ENCODE peak calls at places on chromosomes 12 and 14, in five cellular contexts. D, N, R, A and J are unnamed samples.
A peak's percentile ranks its signal among the peaks of the same experiment; 100 is the strongest.

GRCh38 chr12:26647091-26647490 is 185.9 kb downstream of the ITPR2 start:
- DNase-seq in D (no peak), R (no peak), A (no peak), N (no peak), J (no peak)

GRCh38 chr14:77246784-77247183 is 24.2 kb downstream of the NGB start:
- DNase-seq in A (no peak), N (no peak), R (no peak), D (no peak), J (no peak)

GRCh38 chr12:49288412-49288853 is 6.5 kb upstream of the PRPH start:
- DNase-seq in D (peak; percentile 56), R (no peak), N (peak; percentile 75), A (no peak), J (peak; percentile 49)

GRCh38 chr14:104704252-104704651 is 14.8 kb downstream of the INF2 start:
- DNase-seq in A (no peak), R (no peak), D (no peak), N (no peak), J (no peak)

GRCh38 chr14:89386214-89386886 is 30.7 kb downstream of the FOXN3 start:
- DNase-seq in R (no peak), A (peak; percentile 68), D (no peak), N (no peak), J (no peak)

GRCh38 chr14:92914087-92914656 is 8.8 kb upstream of the CHGA start:
- DNase-seq in N (peak; percentile 9), R (no peak), D (no peak), A (peak; percentile 49), J (peak; percentile 31)

GRCh38 chr12:76611533-76611932 is 52.0 kb upstream of the OSBPL8 start:
- DNase-seq in D (no peak), N (no peak), A (no peak), R (peak; percentile 58), J (no peak)

GRCh38 chr14:59454131-59454530 is 11.0 kb downstream of the GPR135 start:
- DNase-seq in D (no peak), A (no peak), R (peak; percentile 76), N (no peak), J (no peak)

GRCh38 chr12:99253068-99253467 is 394.5 kb upstream of the GARIN6 start:
- DNase-seq in D (no peak), A (no peak), N (no peak), R (no peak), J (no peak)

GRCh38 chr12:43786899-43787693 is 19.0 kb downstream of the TWF1 start:
- DNase-seq in N (no peak), D (no peak), R (no peak), A (no peak), J (no peak)

GRCh38 chr12:83161451-83161850 is 474.7 kb downstream of the TMTC2 start:
- DNase-seq in A (no peak), D (no peak), N (no peak), R (no peak), J (no peak)

GRCh38 chr14:69138189-69138535 is 14.8 kb downstream of the DCAF5 start:
- DNase-seq in D (no peak), N (no peak), A (no peak), R (no peak), J (no peak)
- H3K4me3 ChIP-seq in D (no peak overlapping the region), N (no peak overlapping the region), A (no peak overlapping the region), R (no peak overlapping the region), J (no peak overlapping the region)

DNA sequence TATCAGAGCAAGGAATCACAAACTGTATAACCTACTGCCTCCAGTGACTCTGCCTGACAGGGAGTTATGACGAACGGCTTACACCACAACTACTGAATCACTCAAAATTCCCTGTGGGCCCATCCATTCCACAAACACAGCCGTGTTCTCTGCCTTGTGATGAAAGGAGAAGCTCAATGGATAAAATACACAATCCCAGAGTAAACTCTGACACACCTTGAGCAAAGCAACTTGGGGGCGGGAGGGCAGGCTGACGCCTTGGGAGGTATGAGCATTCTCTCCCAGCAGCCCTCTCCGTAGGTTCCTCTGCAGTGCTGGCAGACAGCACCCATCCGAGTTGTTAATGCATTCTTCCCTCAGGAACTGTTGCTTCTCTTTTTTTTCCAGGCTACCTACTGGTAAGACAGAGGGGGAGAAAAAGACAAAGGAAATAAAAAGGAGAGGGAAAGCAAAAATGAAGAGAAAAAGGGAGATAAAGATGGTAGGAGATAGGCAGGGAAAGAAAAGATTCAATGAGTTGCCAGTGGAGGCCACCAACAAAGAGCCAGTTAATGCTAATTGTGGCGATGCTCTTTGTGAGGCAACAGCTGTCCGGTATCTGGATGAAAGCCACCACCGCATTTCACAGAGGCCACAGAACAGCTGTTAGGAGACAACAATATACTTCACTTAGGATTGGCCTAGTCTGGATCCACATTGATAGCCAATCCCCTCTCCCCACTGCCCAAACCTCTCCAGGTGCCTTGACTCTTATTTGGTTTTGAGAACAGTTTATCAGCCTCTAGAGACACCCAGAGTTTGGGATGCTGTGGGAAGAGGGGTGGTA is 4.7 kb upstream of the DIO2 start:
- DNase-seq in D (no peak), N (no peak), A (peak; percentile 64), R (no peak), J (no peak)
- H3K4me3 ChIP-seq in D (no peak overlapping the region), N (no peak overlapping the region), A (no peak overlapping the region), R (no peak overlapping the region), J (no peak overlapping the region)

DNA sequence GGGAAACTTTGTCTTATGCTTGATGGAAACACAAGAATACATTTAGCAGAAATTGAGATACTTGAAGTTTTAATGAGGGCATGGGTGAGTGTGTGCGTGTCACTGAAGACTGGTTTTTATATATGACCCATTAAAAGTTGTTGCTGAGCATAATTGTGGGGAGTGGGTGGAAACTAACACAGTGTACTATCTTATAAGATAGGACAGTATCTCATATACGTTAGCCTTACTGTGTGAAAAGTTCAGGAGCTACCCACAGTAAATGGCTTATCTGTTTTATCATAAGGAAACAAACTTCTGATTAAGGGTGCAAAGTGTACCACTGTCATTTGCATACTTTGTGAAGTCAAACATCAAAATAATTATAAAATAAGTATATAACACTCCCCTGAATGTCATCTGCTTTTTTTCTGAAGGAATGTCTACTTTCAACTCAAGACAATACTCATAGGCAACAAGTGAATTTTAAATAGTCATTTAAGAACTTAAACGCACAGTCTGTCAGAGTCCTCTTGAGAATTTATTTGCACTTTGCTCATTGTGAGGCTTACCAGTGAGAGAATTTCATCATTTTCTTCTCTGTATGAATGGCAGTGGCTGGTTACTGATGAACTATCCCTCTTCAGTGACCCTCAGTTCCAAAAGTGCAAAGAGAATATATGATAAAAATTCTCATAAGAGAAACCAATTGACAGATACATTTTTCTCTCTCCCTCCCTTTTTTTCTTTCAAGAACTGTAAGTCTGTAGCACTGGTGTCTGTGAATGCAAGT is 4.2 kb downstream of the PDE3A start:
- DNase-seq in R (no peak), A (no peak), D (no peak), N (no peak), J (no peak)
- H3K4me3 ChIP-seq in R (no peak overlapping the region), A (peak overlapping the region; percentile 75), D (no peak overlapping the region), N (no peak overlapping the region), J (no peak overlapping the region)

GRCh38 chr14:22836301-22837058 is at the start of gene MMP14:
- DNase-seq in R (no peak), A (peak; percentile 87), N (no peak), D (peak; percentile 79), J (no peak)
- H3K4me3 ChIP-seq in R (peak within 1 kb of the TSS; percentile 89), A (peak within 1 kb of the TSS; percentile 94), N (no peak within 1 kb of the TSS), D (peak within 1 kb of the TSS; percentile 62), J (no peak within 1 kb of the TSS)

DNA sequence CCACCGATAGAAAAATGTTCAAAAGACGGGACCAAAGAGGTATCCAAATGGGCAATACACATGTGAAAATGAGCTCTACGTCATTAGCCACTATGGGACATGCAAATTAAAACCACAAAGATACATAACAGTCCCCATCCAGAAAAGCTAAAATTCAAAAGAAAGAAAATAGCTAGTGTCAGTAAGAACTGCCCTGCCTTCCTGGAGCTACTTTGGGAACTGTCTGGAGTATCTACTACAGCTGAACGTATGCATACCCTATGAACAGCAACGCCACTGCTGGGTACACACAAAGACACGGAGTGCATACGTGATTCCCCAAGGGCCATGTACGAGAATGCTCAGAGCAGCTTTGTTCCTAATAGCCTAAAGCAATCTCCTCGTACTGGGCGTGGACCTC is 25.8 kb upstream of the KRT77 start:
- DNase-seq in N (no peak), R (no peak), D (no peak), A (no peak), J (no peak)
- H3K4me3 ChIP-seq in N (no peak overlapping the region), R (no peak overlapping the region), D (no peak overlapping the region), A (no peak overlapping the region), J (no peak overlapping the region)